ENCODE peak calls at places on chromosome 4, in seven cellular contexts. One of them, this sample, is unnamed.

GRCh38 chr4:45472490-45472889 is 651.4 kb downstream of the GABRG1 start:
- DNase-seq in Peyer's patch: no peak
- DNase-seq in GM13976: no peak
- DNase-seq in stimulated activated CD4-positive, alpha-beta T cell treated with anti-CD3 and anti-CD28 coated beads, Interleukin-15, amount 100 ng/mL, for 1 hour: no peak
- DNase-seq in T-helper 17 cell: no peak
- DNase-seq in astrocyte of the spinal cord: no peak
- DNase-seq in M059J: no peak
- DNase-seq in this sample: no peak

GRCh38 chr4:28490669-28491068 is 1630.0 kb downstream of the STIM2 start:
- DNase-seq in Peyer's patch: no peak
- DNase-seq in GM13976: no peak
- DNase-seq in stimulated activated CD4-positive, alpha-beta T cell treated with anti-CD3 and anti-CD28 coated beads, Interleukin-15, amount 100 ng/mL, for 1 hour: no peak
- DNase-seq in T-helper 17 cell: no peak
- DNase-seq in astrocyte of the spinal cord: no peak
- DNase-seq in M059J: peak
- DNase-seq in this sample: peak

GRCh38 chr4:184453402-184454160 is 20.8 kb downstream of the IRF2 start:
- DNase-seq in Peyer's patch: peak
- DNase-seq in GM13976: peak
- DNase-seq in stimulated activated CD4-positive, alpha-beta T cell treated with anti-CD3 and anti-CD28 coated beads, Interleukin-15, amount 100 ng/mL, for 1 hour: peak
- DNase-seq in T-helper 17 cell: no peak
- DNase-seq in astrocyte of the spinal cord: peak
- DNase-seq in M059J: peak
- DNase-seq in this sample: peak

GRCh38 chr4:74884282-74884681 is 48.6 kb upstream of the PARM1 start:
- DNase-seq in Peyer's patch: no peak
- DNase-seq in GM13976: no peak
- DNase-seq in stimulated activated CD4-positive, alpha-beta T cell treated with anti-CD3 and anti-CD28 coated beads, Interleukin-15, amount 100 ng/mL, for 1 hour: no peak
- DNase-seq in T-helper 17 cell: no peak
- DNase-seq in astrocyte of the spinal cord: no peak
- DNase-seq in M059J: no peak
- DNase-seq in this sample: no peak

GRCh38 chr4:94939791-94940530 is 182.2 kb downstream of the BMPR1B start:
- DNase-seq in Peyer's patch: no peak
- DNase-seq in GM13976: no peak
- DNase-seq in stimulated activated CD4-positive, alpha-beta T cell treated with anti-CD3 and anti-CD28 coated beads, Interleukin-15, amount 100 ng/mL, for 1 hour: no peak
- DNase-seq in T-helper 17 cell: no peak
- DNase-seq in astrocyte of the spinal cord: peak
- DNase-seq in M059J: no peak
- DNase-seq in this sample: peak

GRCh38 chr4:140866492-140867005 is 110.4 kb upstream of the TBC1D9 start:
- DNase-seq in Peyer's patch: no peak
- DNase-seq in GM13976: no peak
- DNase-seq in stimulated activated CD4-positive, alpha-beta T cell treated with anti-CD3 and anti-CD28 coated beads, Interleukin-15, amount 100 ng/mL, for 1 hour: no peak
- DNase-seq in T-helper 17 cell: no peak
- DNase-seq in astrocyte of the spinal cord: no peak
- DNase-seq in M059J: no peak
- DNase-seq in this sample: no peak

GRCh38 chr4:95170176-95170575 is 378.6 kb downstream of the UNC5C start:
- DNase-seq in Peyer's patch: no peak
- DNase-seq in GM13976: no peak
- DNase-seq in stimulated activated CD4-positive, alpha-beta T cell treated with anti-CD3 and anti-CD28 coated beads, Interleukin-15, amount 100 ng/mL, for 1 hour: no peak
- DNase-seq in T-helper 17 cell: no peak
- DNase-seq in astrocyte of the spinal cord: no peak
- DNase-seq in M059J: no peak
- DNase-seq in this sample: no peak

GRCh38 chr4:146342600-146343192 is 128.4 kb downstream of the REELD1 start:
- DNase-seq in Peyer's patch: peak
- DNase-seq in GM13976: no peak
- DNase-seq in stimulated activated CD4-positive, alpha-beta T cell treated with anti-CD3 and anti-CD28 coated beads, Interleukin-15, amount 100 ng/mL, for 1 hour: no peak
- DNase-seq in T-helper 17 cell: no peak
- DNase-seq in astrocyte of the spinal cord: peak
- DNase-seq in M059J: peak
- DNase-seq in this sample: peak

GRCh38 chr4:61540944-61541343 is 340.8 kb downstream of the ADGRL3 start:
- DNase-seq in Peyer's patch: peak
- DNase-seq in GM13976: no peak
- DNase-seq in stimulated activated CD4-positive, alpha-beta T cell treated with anti-CD3 and anti-CD28 coated beads, Interleukin-15, amount 100 ng/mL, for 1 hour: no peak
- DNase-seq in T-helper 17 cell: no peak
- DNase-seq in astrocyte of the spinal cord: no peak
- DNase-seq in M059J: no peak
- DNase-seq in this sample: no peak

GRCh38 chr4:156098846-156099245 is 145.2 kb upstream of the CTSO start:
- DNase-seq in Peyer's patch: no peak
- DNase-seq in GM13976: no peak
- DNase-seq in stimulated activated CD4-positive, alpha-beta T cell treated with anti-CD3 and anti-CD28 coated beads, Interleukin-15, amount 100 ng/mL, for 1 hour: no peak
- DNase-seq in T-helper 17 cell: no peak
- DNase-seq in astrocyte of the spinal cord: peak
- DNase-seq in M059J: no peak
- DNase-seq in this sample: peak

This sample was measured in LHCN-M2.